ENCODE peak calls at places on chromosome 3, in seven cellular contexts. P, J, X, V, Y, A and B are unnamed samples. For H3K4me1, the result is how much of the 10 kb centered on the place peaks cover.

GRCh38 chr3:73043414-73043813 is 18.0 kb upstream of the EBLN2 start:
- DNase-seq in P (no peak), J (no peak), X (no peak), V (no peak), Y (no peak), A (no peak), B (no peak)

GRCh38 chr3:48422691-48423090 is 7.2 kb downstream of the PLXNB1 start:
- DNase-seq in P (no peak), J (no peak), X (no peak), V (no peak), Y (no peak), A (no peak), B (no peak)

GRCh38 chr3:51819709-51820406 is 40.8 kb upstream of the IQCF6 start:
- DNase-seq in P (no peak), J (no peak), X (no peak), V (no peak), Y (no peak), A (no peak), B (no peak)

GRCh38 chr3:158753814-158754213 is 21.6 kb upstream of the RARRES1 start:
- DNase-seq in P (no peak), J (no peak), X (no peak), V (no peak), Y (no peak), A (no peak), B (no peak)

GRCh38 chr3:184571750-184572377 is 10.3 kb downstream of the EPHB3 start:
- DNase-seq in P (no peak), J (no peak), X (no peak), V (no peak), Y (no peak), A (no peak), B (no peak)

GRCh38 chr3:38579146-38579545 is 70.3 kb downstream of the SCN5A start:
- DNase-seq in P (no peak), J (no peak), X (peak), V (peak), Y (no peak), A (no peak), B (peak)

GRCh38 chr3:78993375-78993774 is 774.4 kb downstream of the ROBO1 start:
- DNase-seq in P (no peak), J (no peak), X (no peak), V (no peak), Y (no peak), A (no peak), B (no peak)

GRCh38 chr3:16048435-16049318 is 125.8 kb upstream of the GALNT15 start:
- DNase-seq in P (no peak), J (peak), X (no peak), V (no peak), Y (peak), A (no peak), B (no peak)

GRCh38 chr3:66473181-66473580 is 27.6 kb downstream of the LRIG1 start:
- DNase-seq in P (no peak), J (peak), X (no peak), V (peak), Y (peak), A (no peak), B (no peak)

GRCh38 chr3:150409527-150410310 is 1.6 kb downstream of the TSC22D2 start:
- DNase-seq in P (peak), J (peak), X (peak), V (peak), Y (peak), A (peak), B (peak)

DNA sequence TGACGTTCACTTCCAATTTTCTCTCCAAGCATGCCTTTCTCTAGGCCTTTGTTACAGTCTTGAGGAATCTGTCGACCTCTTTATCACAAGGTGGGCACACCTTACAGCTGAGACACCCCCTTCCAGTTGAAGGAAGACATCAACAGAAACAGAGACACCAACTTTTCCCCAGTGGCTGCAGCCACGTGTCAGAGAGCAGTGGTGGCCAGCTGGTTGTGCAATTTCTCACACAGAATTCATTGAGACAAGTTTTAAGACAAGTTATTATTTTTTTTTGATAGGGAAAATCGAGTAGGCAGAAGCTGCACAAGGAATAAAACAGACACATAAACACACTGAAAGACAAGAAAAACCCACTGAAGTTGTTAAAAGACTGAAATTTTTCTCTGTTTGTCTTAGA is 436.7 kb upstream of the MDFIC2 start:
- DNase-seq in P (no peak), J (no peak), X (peak), V (no peak), Y (no peak), A (no peak), B (no peak)
- H3K4me1 ChIP-seq in P (under half), J (under half), X (under half), V (under half), Y (under half), A (under half), B (under half)

GRCh38 chr3:52920872-52921271 is 23.5 kb upstream of the STIMATE start:
- DNase-seq in P (no peak), J (no peak), X (no peak), V (no peak), Y (no peak), A (no peak), B (no peak)
- H3K4me1 ChIP-seq in P (under half), J (under half), X (under half), V (under half), Y (under half), A (under half), B (under half)

GRCh38 chr3:56785499-56785898 is 16.2 kb downstream of the ARHGEF3 start:
- DNase-seq in P (no peak), J (no peak), X (no peak), V (no peak), Y (no peak), A (no peak), B (no peak)
- H3K4me1 ChIP-seq in P (under half), J (under half), X (half or more), V (under half), Y (under half), A (under half), B (half or more)

DNA sequence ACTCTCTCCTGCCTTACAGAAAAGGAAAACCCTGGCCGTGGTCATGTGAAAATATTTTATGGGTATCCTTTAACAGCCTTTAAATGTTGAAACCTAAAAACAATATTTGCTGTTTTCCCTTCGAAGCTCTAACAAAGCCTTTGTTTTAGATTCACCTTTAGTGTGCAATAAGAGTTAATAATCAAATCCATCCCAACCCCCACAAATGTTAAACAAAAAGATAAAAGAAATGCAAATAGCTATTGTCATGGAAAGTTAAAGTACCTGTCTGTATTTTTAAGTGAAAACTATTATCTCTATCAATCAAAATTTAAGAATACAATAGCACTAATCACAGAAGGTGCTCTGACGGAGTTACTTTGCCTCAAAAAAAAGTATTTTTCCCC is 279.3 kb downstream of the FOXP1 start:
- DNase-seq in P (no peak), J (no peak), X (no peak), V (no peak), Y (no peak), A (no peak), B (no peak)
- H3K4me1 ChIP-seq in P (under half), J (under half), X (under half), V (under half), Y (under half), A (under half), B (under half)

GRCh38 chr3:30613135-30613825 is 6.9 kb downstream of the TGFBR2 start:
- DNase-seq in P (no peak), J (peak), X (no peak), V (no peak), Y (peak), A (no peak), B (no peak)
- H3K4me1 ChIP-seq in P (under half), J (under half), X (half or more), V (under half), Y (under half), A (under half), B (half or more)

GRCh38 chr3:126993436-126993835 is 10.5 kb downstream of the PLXNA1 start:
- DNase-seq in P (no peak), J (no peak), X (no peak), V (no peak), Y (no peak), A (no peak), B (no peak)
- H3K4me1 ChIP-seq in P (under half), J (under half), X (half or more), V (under half), Y (under half), A (under half), B (under half)

GRCh38 chr3:60339310-60339709 is 911.9 kb downstream of the FHIT start:
- DNase-seq in P (no peak), J (no peak), X (no peak), V (no peak), Y (no peak), A (no peak), B (no peak)

GRCh38 chr3:60336061-60336460 is 915.2 kb downstream of the FHIT start:
- DNase-seq in P (no peak), J (no peak), X (no peak), V (no peak), Y (no peak), A (no peak), B (no peak)

GRCh38 chr3:60337421-60337820 is 913.8 kb downstream of the FHIT start:
- DNase-seq in P (no peak), J (no peak), X (no peak), V (no peak), Y (no peak), A (no peak), B (no peak)

DNA sequence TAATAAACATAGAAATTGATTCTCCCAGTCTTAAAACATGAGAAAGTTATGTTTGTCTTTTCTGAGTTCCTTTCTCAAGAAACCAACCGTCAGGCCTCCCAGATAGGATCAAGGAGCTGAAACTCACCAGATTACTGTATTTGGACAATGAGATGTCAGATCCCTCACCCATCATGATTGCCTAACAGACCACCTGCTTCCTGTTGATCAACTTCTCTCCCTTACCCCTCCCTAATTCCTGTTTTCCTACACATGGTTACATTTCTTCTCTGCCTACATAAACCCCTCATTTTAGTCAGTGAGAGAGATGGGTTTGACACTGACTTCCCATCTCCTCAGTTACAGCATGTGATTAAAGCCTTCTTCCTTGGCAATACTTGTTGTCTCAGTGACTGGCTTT is 917.5 kb downstream of the FHIT start:
- DNase-seq in P (no peak), J (peak), X (no peak), V (no peak), Y (no peak), A (no peak), B (no peak)
- H3K4me1 ChIP-seq in P (under half), J (under half), X (under half), V (under half), Y (under half), A (under half), B (under half)

DNA sequence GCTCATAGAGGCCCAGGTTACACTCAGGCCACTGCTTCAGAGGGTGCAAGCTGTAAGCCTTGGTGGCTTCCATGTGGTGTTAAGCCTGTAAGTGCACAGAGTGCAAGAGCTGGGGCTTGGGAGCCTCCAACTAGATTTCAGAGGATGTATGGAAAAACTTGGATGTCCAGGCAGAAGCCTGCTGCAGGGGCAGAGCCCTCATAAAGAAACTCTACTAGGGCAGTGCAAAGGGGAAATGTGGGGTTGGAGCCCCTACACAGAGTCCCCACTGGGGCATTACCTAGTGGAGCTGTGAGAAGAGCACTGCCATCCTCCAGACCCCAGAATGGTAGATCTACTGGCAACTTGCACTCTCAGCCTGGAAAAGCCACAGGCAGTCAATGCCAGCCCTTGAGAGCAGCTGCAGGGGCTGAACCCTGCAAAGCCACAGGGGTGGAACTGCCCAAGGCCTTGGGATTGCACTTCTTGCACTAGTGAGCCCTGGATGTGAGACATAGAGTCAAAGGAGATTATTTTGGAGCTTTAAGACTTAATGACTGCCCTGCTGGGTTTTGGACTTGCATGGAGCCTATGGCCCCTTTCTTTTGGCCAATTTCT is 14.0 kb downstream of the MITF start:
- DNase-seq in P (no peak), J (no peak), X (no peak), V (no peak), Y (no peak), A (no peak), B (no peak)
- H3K4me1 ChIP-seq in P (under half), J (under half), X (half or more), V (under half), Y (under half), A (under half), B (under half)

DNA sequence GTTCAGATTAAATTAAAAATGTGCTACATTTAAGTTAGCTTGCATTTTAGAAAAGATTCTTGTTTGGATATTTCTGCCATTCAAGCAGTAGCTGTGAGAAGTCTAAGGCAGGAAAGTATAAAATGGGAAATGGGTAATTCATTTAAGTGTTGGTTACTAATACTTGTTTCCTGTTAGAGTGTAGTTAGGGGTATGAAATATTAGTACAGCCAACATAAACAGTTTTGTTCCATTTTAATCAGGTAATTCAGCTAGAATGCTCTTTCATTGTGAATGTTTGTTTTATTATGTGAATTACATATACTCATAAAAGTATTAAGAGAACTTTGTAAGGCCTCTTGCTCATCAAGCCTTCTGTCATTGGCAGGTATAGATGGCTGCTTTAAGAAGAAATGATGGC is 19.9 kb downstream of the TATDN2 start:
- DNase-seq in P (no peak), J (no peak), X (no peak), V (no peak), Y (no peak), A (no peak), B (no peak)
- H3K4me1 ChIP-seq in P (under half), J (under half), X (under half), V (under half), Y (under half), A (under half), B (under half)

GRCh38 chr3:100972293-100972692 is 20.9 kb downstream of the ABI3BP start:
- DNase-seq in P (no peak), J (no peak), X (no peak), V (no peak), Y (no peak), A (no peak), B (no peak)

GRCh38 chr3:100972867-100973266 is 20.4 kb downstream of the ABI3BP start:
- DNase-seq in P (no peak), J (no peak), X (no peak), V (peak), Y (no peak), A (no peak), B (no peak)

GRCh38 chr3:100973594-100973993 is 19.6 kb downstream of the ABI3BP start:
- DNase-seq in P (no peak), J (no peak), X (no peak), V (no peak), Y (no peak), A (no peak), B (no peak)

GRCh38 chr3:100970537-100970936 is 22.7 kb downstream of the ABI3BP start:
- DNase-seq in P (no peak), J (no peak), X (no peak), V (no peak), Y (no peak), A (no peak), B (peak)

DNA sequence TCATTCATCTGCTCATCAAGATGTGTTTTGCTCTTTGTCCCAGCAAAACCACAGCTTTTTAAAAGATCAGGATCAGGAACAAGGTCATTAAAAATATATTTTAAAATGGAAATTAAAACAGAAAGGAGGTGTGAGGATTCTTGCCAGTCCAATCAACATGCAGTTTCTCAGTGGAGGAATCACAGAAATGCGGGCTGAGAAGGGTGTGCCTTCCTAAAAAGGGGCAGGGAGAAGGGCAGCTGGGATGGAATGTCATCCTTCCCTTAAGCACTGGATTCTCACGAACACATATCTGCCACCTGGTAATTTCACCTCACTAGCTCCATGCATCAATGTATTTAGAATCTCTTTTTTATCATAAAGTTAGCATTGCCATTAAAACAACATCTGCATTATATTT is 21.4 kb downstream of the ABI3BP start:
- DNase-seq in P (no peak), J (no peak), X (no peak), V (no peak), Y (no peak), A (no peak), B (no peak)
- H3K4me1 ChIP-seq in P (under half), J (under half), X (under half), V (under half), Y (under half), A (under half), B (under half)